ENCODE peak calls at places on chromosomes 3 and 15, in seven cellular contexts. R, N, B, H, E, G and Z are unnamed samples.

GRCh38 chr3:58711871-58712270 is 45.3 kb upstream of the FAM3D start:
- DNase-seq in R (no peak), N (no peak), B (no peak), H (no peak), E (no peak), G (no peak), Z (no peak)

GRCh38 chr3:109903100-109903499 is 565.8 kb upstream of the DPPA4 start:
- DNase-seq in R (no peak), N (no peak), B (no peak), H (no peak), E (no peak), G (no peak), Z (no peak)

GRCh38 chr15:94205366-94205765 is 26.0 kb upstream of the MCTP2 start:
- DNase-seq in R (no peak), N (no peak), B (no peak), H (no peak), E (no peak), G (no peak), Z (no peak)

GRCh38 chr15:80208758-80209734 is 43.0 kb downstream of the CTXND1 start:
- DNase-seq in R (no peak), N (no peak), B (no peak), H (no peak), E (no peak), G (no peak), Z (no peak)

GRCh38 chr3:134857356-134857755 is 62.3 kb downstream of the EPHB1 start:
- DNase-seq in R (no peak), N (no peak), B (no peak), H (no peak), E (no peak), G (no peak), Z (no peak)

GRCh38 chr15:66655997-66656396 is 46.0 kb upstream of the SMAD6 start:
- DNase-seq in R (no peak), N (no peak), B (no peak), H (no peak), E (no peak), G (peak; percentile 78), Z (no peak)

GRCh38 chr15:38297623-38298388 is 45.2 kb downstream of the SPRED1 start:
- DNase-seq in R (peak; percentile 17), N (no peak), B (no peak), H (no peak), E (no peak), G (no peak), Z (no peak)

GRCh38 chr15:48265145-48265544 is 59.0 kb downstream of the SLC12A1 start:
- DNase-seq in R (no peak), N (no peak), B (no peak), H (no peak), E (no peak), G (no peak), Z (no peak)

GRCh38 chr3:102083971-102084370 is 234.7 kb downstream of the NFKBIZ start:
- DNase-seq in R (no peak), N (no peak), B (no peak), H (no peak), E (no peak), G (no peak), Z (no peak)

GRCh38 chr15:68819451-68820204 is 1.1 kb downstream of the ANP32A start:
- DNase-seq in R (no peak), N (peak; percentile 86), B (peak; percentile 19), H (peak; percentile 44), E (no peak), G (peak; percentile 76), Z (peak; percentile 78)

GRCh38 chr3:73432021-73432722 is 192.6 kb downstream of the PDZRN3 start:
- DNase-seq in R (no peak), N (peak; percentile 22), B (no peak), H (no peak), E (peak; percentile 8), G (peak; percentile 65), Z (peak; percentile 33)

GRCh38 chr3:73041537-73041936 is 19.9 kb upstream of the EBLN2 start:
- DNase-seq in R (no peak), N (peak; percentile 1), B (no peak), H (no peak), E (no peak), G (peak; percentile 71), Z (no peak)

GRCh38 chr15:44034334-44034733 is 160.7 kb downstream of the FRMD5 start:
- DNase-seq in R (no peak), N (no peak), B (no peak), H (no peak), E (no peak), G (no peak), Z (no peak)

GRCh38 chr3:45978348-45978747 is 17.3 kb downstream of the FYCO1 start:
- DNase-seq in R (no peak), N (no peak), B (peak; percentile 37), H (no peak), E (no peak), G (peak; percentile 55), Z (no peak)

GRCh38 chr15:67188551-67189218 is 65.8 kb downstream of the AAGAB start:
- DNase-seq in R (no peak), N (no peak), B (no peak), H (no peak), E (no peak), G (no peak), Z (no peak)

GRCh38 chr3:54157860-54158259 is 35.5 kb downstream of the CACNA2D3 start:
- DNase-seq in R (no peak), N (no peak), B (no peak), H (no peak), E (no peak), G (no peak), Z (no peak)

GRCh38 chr3:9837701-9838582 is 5.9 kb downstream of the RPUSD3 start:
- DNase-seq in R (no peak), N (no peak), B (no peak), H (no peak), E (no peak), G (no peak), Z (no peak)

GRCh38 chr15:39127925-39128617 is 452.8 kb upstream of the THBS1 start:
- DNase-seq in R (peak; percentile 92), N (peak; percentile 5), B (no peak), H (peak; percentile 49), E (no peak), G (no peak), Z (peak; percentile 94)

GRCh38 chr3:42071720-42072582 is 19.2 kb upstream of the TRAK1 start:
- DNase-seq in R (peak; percentile 45), N (peak; percentile 11), B (no peak), H (peak; percentile 63), E (peak; percentile 75), G (peak; percentile 89), Z (peak; percentile 53)

GRCh38 chr3:30643763-30644462 is 37.5 kb downstream of the TGFBR2 start:
- DNase-seq in R (no peak), N (no peak), B (peak; percentile 39), H (no peak), E (no peak), G (peak; percentile 53), Z (no peak)

GRCh38 chr3:159488657-159489056 is 500.0 kb upstream of the IL12A start:
- DNase-seq in R (no peak), N (no peak), B (no peak), H (no peak), E (no peak), G (no peak), Z (no peak)

GRCh38 chr3:166570136-166570535 is 732.9 kb upstream of the BCHE start:
- DNase-seq in R (no peak), N (no peak), B (no peak), H (no peak), E (no peak), G (no peak), Z (no peak)

GRCh38 chr3:190629088-190629487 is 115.2 kb downstream of the IL1RAP start:
- DNase-seq in R (no peak), N (no peak), B (no peak), H (no peak), E (no peak), G (no peak), Z (no peak)

GRCh38 chr15:42152196-42152920 is 4.1 kb downstream of the PLA2G4F start:
- DNase-seq in R (no peak), N (no peak), B (no peak), H (no peak), E (no peak), G (peak; percentile 74), Z (peak; percentile 17)

GRCh38 chr3:188051801-188052228 is 102.1 kb upstream of the LPP start:
- DNase-seq in R (no peak), N (no peak), B (no peak), H (peak; percentile 34), E (no peak), G (peak; percentile 89), Z (no peak)

GRCh38 chr3:43034200-43034599 is 55.1 kb downstream of the GASK1A start:
- DNase-seq in R (no peak), N (no peak), B (no peak), H (no peak), E (no peak), G (no peak), Z (no peak)

GRCh38 chr15:62407216-62407615 is 242.1 kb upstream of the C2CD4B start:
- DNase-seq in R (no peak), N (no peak), B (no peak), H (no peak), E (no peak), G (no peak), Z (no peak)

GRCh38 chr15:93997071-93997658 is 234.2 kb upstream of the MCTP2 start:
- DNase-seq in R (no peak), N (peak; percentile 18), B (no peak), H (no peak), E (no peak), G (no peak), Z (no peak)

GRCh38 chr15:40441012-40441735 is 421 bp downstream of the BAHD1 start:
- DNase-seq in R (no peak), N (peak; percentile 73), B (no peak), H (no peak), E (no peak), G (no peak), Z (peak; percentile 30)

GRCh38 chr3:177665122-177665808 is 468.0 kb upstream of the TBL1XR1 start:
- DNase-seq in R (peak; percentile 62), N (no peak), B (no peak), H (no peak), E (no peak), G (no peak), Z (no peak)

GRCh38 chr3:197592361-197593045 is 36.7 kb upstream of the BDH1 start:
- DNase-seq in R (no peak), N (no peak), B (peak; percentile 32), H (no peak), E (no peak), G (no peak), Z (no peak)

GRCh38 chr3:196422976-196423781 is 9.0 kb downstream of the UBXN7 start:
- DNase-seq in R (peak; percentile 55), N (no peak), B (no peak), H (no peak), E (peak; percentile 60), G (peak; percentile 92), Z (no peak)